ENCODE peak calls at places on chromosome 13, in eight cellular contexts. One of them, this sample, is unnamed.

GRCh38 chr13:74466015-74466414 is 331.8 kb upstream of the KLF12 start:
- DNase-seq in ureter: no peak
- DNase-seq in A549: no peak
- DNase-seq in NCI-H1092 treated with DMSO at 0.1 percent for 48 hours: no peak
- DNase-seq in right lobe of liver: no peak
- DNase-seq in COR-L47: no peak
- DNase-seq in NCI-H187: no peak
- DNase-seq in SK-N-MC: no peak
- DNase-seq in this sample: no peak

GRCh38 chr13:75308222-75308621 is 173.7 kb downstream of the TBC1D4 start:
- DNase-seq in ureter: no peak
- DNase-seq in A549: no peak
- DNase-seq in NCI-H1092 treated with DMSO at 0.1 percent for 48 hours: no peak
- DNase-seq in right lobe of liver: no peak
- DNase-seq in COR-L47: no peak
- DNase-seq in NCI-H187: no peak
- DNase-seq in SK-N-MC: no peak
- DNase-seq in this sample: no peak

GRCh38 chr13:109422163-109422562 is 364.2 kb downstream of the IRS2 start:
- DNase-seq in ureter: no peak
- DNase-seq in A549: no peak
- DNase-seq in NCI-H1092 treated with DMSO at 0.1 percent for 48 hours: no peak
- DNase-seq in right lobe of liver: no peak
- DNase-seq in COR-L47: no peak
- DNase-seq in NCI-H187: no peak
- DNase-seq in SK-N-MC: no peak
- DNase-seq in this sample: no peak

GRCh38 chr13:110015253-110015652 is 228.9 kb upstream of the IRS2 start:
- DNase-seq in ureter: peak
- DNase-seq in A549: no peak
- DNase-seq in NCI-H1092 treated with DMSO at 0.1 percent for 48 hours: peak
- DNase-seq in right lobe of liver: peak
- DNase-seq in COR-L47: peak
- DNase-seq in NCI-H187: peak
- DNase-seq in SK-N-MC: no peak
- DNase-seq in this sample: peak

GRCh38 chr13:36778083-36778671 is 40.8 kb upstream of the RFXAP start:
- DNase-seq in ureter: no peak
- DNase-seq in A549: no peak
- DNase-seq in NCI-H1092 treated with DMSO at 0.1 percent for 48 hours: no peak
- DNase-seq in right lobe of liver: no peak
- DNase-seq in COR-L47: no peak
- DNase-seq in NCI-H187: no peak
- DNase-seq in SK-N-MC: no peak
- DNase-seq in this sample: no peak

GRCh38 chr13:94459116-94459515 is 20.4 kb downstream of the DCT start:
- DNase-seq in ureter: no peak
- DNase-seq in A549: no peak
- DNase-seq in NCI-H1092 treated with DMSO at 0.1 percent for 48 hours: no peak
- DNase-seq in right lobe of liver: no peak
- DNase-seq in COR-L47: no peak
- DNase-seq in NCI-H187: no peak
- DNase-seq in SK-N-MC: no peak
- DNase-seq in this sample: no peak

GRCh38 chr13:111129465-111130110 is 14.5 kb downstream of the ARHGEF7 start:
- DNase-seq in ureter: no peak
- DNase-seq in A549: no peak
- DNase-seq in NCI-H1092 treated with DMSO at 0.1 percent for 48 hours: no peak
- DNase-seq in right lobe of liver: no peak
- DNase-seq in COR-L47: no peak
- DNase-seq in NCI-H187: no peak
- DNase-seq in SK-N-MC: no peak
- DNase-seq in this sample: no peak

GRCh38 chr13:48801255-48801654 is 147.5 kb downstream of the CYSLTR2 start:
- DNase-seq in ureter: no peak
- DNase-seq in A549: no peak
- DNase-seq in NCI-H1092 treated with DMSO at 0.1 percent for 48 hours: no peak
- DNase-seq in right lobe of liver: no peak
- DNase-seq in COR-L47: no peak
- DNase-seq in NCI-H187: no peak
- DNase-seq in SK-N-MC: no peak
- DNase-seq in this sample: no peak

GRCh38 chr13:75482070-75482819 is at the start of gene TBC1D4:
- DNase-seq in ureter: peak
- DNase-seq in A549: peak
- DNase-seq in NCI-H1092 treated with DMSO at 0.1 percent for 48 hours: peak
- DNase-seq in right lobe of liver: peak
- DNase-seq in COR-L47: peak
- DNase-seq in NCI-H187: peak
- DNase-seq in SK-N-MC: peak
- DNase-seq in this sample: peak

GRCh38 chr13:51858433-51859247 is 3.1 kb upstream of the CCDC70 start:
- DNase-seq in ureter: no peak
- DNase-seq in A549: peak
- DNase-seq in NCI-H1092 treated with DMSO at 0.1 percent for 48 hours: no peak
- DNase-seq in right lobe of liver: no peak
- DNase-seq in COR-L47: no peak
- DNase-seq in NCI-H187: no peak
- DNase-seq in SK-N-MC: no peak
- DNase-seq in this sample: no peak

GRCh38 chr13:27012482-27013197 is 159.0 kb downstream of the USP12 start:
- DNase-seq in ureter: no peak
- DNase-seq in A549: no peak
- DNase-seq in NCI-H1092 treated with DMSO at 0.1 percent for 48 hours: no peak
- DNase-seq in right lobe of liver: no peak
- DNase-seq in COR-L47: no peak
- DNase-seq in NCI-H187: no peak
- DNase-seq in SK-N-MC: no peak
- DNase-seq in this sample: no peak

GRCh38 chr13:49579501-49579900 is 5.9 kb downstream of the RCBTB1 start:
- DNase-seq in ureter: no peak
- DNase-seq in A549: no peak
- DNase-seq in NCI-H1092 treated with DMSO at 0.1 percent for 48 hours: no peak
- DNase-seq in right lobe of liver: no peak
- DNase-seq in COR-L47: no peak
- DNase-seq in NCI-H187: no peak
- DNase-seq in SK-N-MC: no peak
- DNase-seq in this sample: no peak

GRCh38 chr13:80033286-80033685 is 307.6 kb downstream of the SPRY2 start:
- DNase-seq in ureter: no peak
- DNase-seq in A549: no peak
- DNase-seq in NCI-H1092 treated with DMSO at 0.1 percent for 48 hours: no peak
- DNase-seq in right lobe of liver: no peak
- DNase-seq in COR-L47: no peak
- DNase-seq in NCI-H187: no peak
- DNase-seq in SK-N-MC: no peak
- DNase-seq in this sample: no peak

GRCh38 chr13:75258159-75258782 is 223.7 kb downstream of the TBC1D4 start:
- DNase-seq in ureter: no peak
- DNase-seq in A549: no peak
- DNase-seq in NCI-H1092 treated with DMSO at 0.1 percent for 48 hours: peak
- DNase-seq in right lobe of liver: no peak
- DNase-seq in COR-L47: peak
- DNase-seq in NCI-H187: no peak
- DNase-seq in SK-N-MC: peak
- DNase-seq in this sample: no peak

GRCh38 chr13:111548805-111549204 is 228.4 kb downstream of the TEX29 start:
- DNase-seq in ureter: no peak
- DNase-seq in A549: no peak
- DNase-seq in NCI-H1092 treated with DMSO at 0.1 percent for 48 hours: no peak
- DNase-seq in right lobe of liver: no peak
- DNase-seq in COR-L47: no peak
- DNase-seq in NCI-H187: no peak
- DNase-seq in SK-N-MC: no peak
- DNase-seq in this sample: no peak

GRCh38 chr13:40406405-40407138 is 259.9 kb downstream of the FOXO1 start:
- DNase-seq in ureter: no peak
- DNase-seq in A549: peak
- DNase-seq in NCI-H1092 treated with DMSO at 0.1 percent for 48 hours: no peak
- DNase-seq in right lobe of liver: no peak
- DNase-seq in COR-L47: no peak
- DNase-seq in NCI-H187: no peak
- DNase-seq in SK-N-MC: no peak
- DNase-seq in this sample: no peak

GRCh38 chr13:75329723-75330122 is 152.2 kb downstream of the TBC1D4 start:
- DNase-seq in ureter: no peak
- DNase-seq in A549: no peak
- DNase-seq in NCI-H1092 treated with DMSO at 0.1 percent for 48 hours: no peak
- DNase-seq in right lobe of liver: no peak
- DNase-seq in COR-L47: no peak
- DNase-seq in NCI-H187: no peak
- DNase-seq in SK-N-MC: no peak
- DNase-seq in this sample: no peak

GRCh38 chr13:111852701-111853100 is 214.2 kb upstream of the SOX1 start:
- DNase-seq in ureter: no peak
- DNase-seq in A549: no peak
- DNase-seq in NCI-H1092 treated with DMSO at 0.1 percent for 48 hours: peak
- DNase-seq in right lobe of liver: no peak
- DNase-seq in COR-L47: peak
- DNase-seq in NCI-H187: peak
- DNase-seq in SK-N-MC: no peak
- DNase-seq in this sample: no peak

GRCh38 chr13:98542568-98543379 is 34.1 kb downstream of the STK24 start:
- DNase-seq in ureter: no peak
- DNase-seq in A549: no peak
- DNase-seq in NCI-H1092 treated with DMSO at 0.1 percent for 48 hours: no peak
- DNase-seq in right lobe of liver: no peak
- DNase-seq in COR-L47: no peak
- DNase-seq in NCI-H187: no peak
- DNase-seq in SK-N-MC: no peak
- DNase-seq in this sample: no peak

GRCh38 chr13:48333976-48334375 is 30.4 kb downstream of the RB1 start:
- DNase-seq in ureter: peak
- DNase-seq in A549: no peak
- DNase-seq in NCI-H1092 treated with DMSO at 0.1 percent for 48 hours: no peak
- DNase-seq in right lobe of liver: no peak
- DNase-seq in COR-L47: no peak
- DNase-seq in NCI-H187: no peak
- DNase-seq in SK-N-MC: no peak
- DNase-seq in this sample: peak

GRCh38 chr13:44259045-44260042 is 114.3 kb upstream of the SERP2 start:
- DNase-seq in ureter: no peak
- DNase-seq in A549: no peak
- DNase-seq in NCI-H1092 treated with DMSO at 0.1 percent for 48 hours: peak
- DNase-seq in right lobe of liver: no peak
- DNase-seq in COR-L47: peak
- DNase-seq in NCI-H187: no peak
- DNase-seq in SK-N-MC: no peak
- DNase-seq in this sample: no peak

GRCh38 chr13:77386046-77386445 is 59.2 kb upstream of the MYCBP2 start:
- DNase-seq in ureter: no peak
- DNase-seq in A549: no peak
- DNase-seq in NCI-H1092 treated with DMSO at 0.1 percent for 48 hours: no peak
- DNase-seq in right lobe of liver: no peak
- DNase-seq in COR-L47: no peak
- DNase-seq in NCI-H187: no peak
- DNase-seq in SK-N-MC: no peak
- DNase-seq in this sample: no peak

GRCh38 chr13:114078501-114079451 is 53.6 kb downstream of the RASA3 start:
- DNase-seq in ureter: no peak
- DNase-seq in A549: no peak
- DNase-seq in NCI-H1092 treated with DMSO at 0.1 percent for 48 hours: no peak
- DNase-seq in right lobe of liver: no peak
- DNase-seq in COR-L47: no peak
- DNase-seq in NCI-H187: no peak
- DNase-seq in SK-N-MC: no peak
- DNase-seq in this sample: no peak

GRCh38 chr13:109919715-109920375 is 133.5 kb upstream of the IRS2 start:
- DNase-seq in ureter: no peak
- DNase-seq in A549: no peak
- DNase-seq in NCI-H1092 treated with DMSO at 0.1 percent for 48 hours: no peak
- DNase-seq in right lobe of liver: no peak
- DNase-seq in COR-L47: no peak
- DNase-seq in NCI-H187: no peak
- DNase-seq in SK-N-MC: no peak
- DNase-seq in this sample: no peak

GRCh38 chr13:34383728-34384127 is 558.3 kb upstream of the NBEA start:
- DNase-seq in ureter: no peak
- DNase-seq in A549: no peak
- DNase-seq in NCI-H1092 treated with DMSO at 0.1 percent for 48 hours: no peak
- DNase-seq in right lobe of liver: no peak
- DNase-seq in COR-L47: no peak
- DNase-seq in NCI-H187: no peak
- DNase-seq in SK-N-MC: no peak
- DNase-seq in this sample: no peak

GRCh38 chr13:59342396-59342795 is 821.3 kb downstream of the DIAPH3 start:
- DNase-seq in ureter: no peak
- DNase-seq in A549: no peak
- DNase-seq in NCI-H1092 treated with DMSO at 0.1 percent for 48 hours: no peak
- DNase-seq in right lobe of liver: no peak
- DNase-seq in COR-L47: no peak
- DNase-seq in NCI-H187: no peak
- DNase-seq in SK-N-MC: no peak
- DNase-seq in this sample: no peak

GRCh38 chr13:103104340-103104739 is 38.1 kb upstream of the SLC10A2 start:
- DNase-seq in ureter: no peak
- DNase-seq in A549: no peak
- DNase-seq in NCI-H1092 treated with DMSO at 0.1 percent for 48 hours: no peak
- DNase-seq in right lobe of liver: no peak
- DNase-seq in COR-L47: no peak
- DNase-seq in NCI-H187: no peak
- DNase-seq in SK-N-MC: no peak
- DNase-seq in this sample: no peak

This sample was measured in prostate gland.